ENCODE peak calls at places on chromosomes 4 and X, in eight cellular contexts. One of them, this sample, is unnamed.

GRCh38 chr4:23333946-23334878 is 555.6 kb downstream of the PPARGC1A start:
- DNase-seq in LHCN-M2: peak
- DNase-seq in activated T-helper 1 cell treated with anti-CD3 and anti-CD28 coated beads, Interleukin-2, amount 50 U/mL, for 16 hours: no peak
- DNase-seq in spleen: no peak
- DNase-seq in SK-N-DZ: no peak
- DNase-seq in lower lobe of right lung: no peak
- DNase-seq in NCI-H510A: peak
- DNase-seq in NCI-H748 treated with DMSO at 0.1 percent for 48 hours: peak
- DNase-seq in this sample: no peak

GRCh38 chrX:65586491-65586890 is 51.9 kb upstream of the LAS1L start:
- DNase-seq in LHCN-M2: peak
- DNase-seq in activated T-helper 1 cell treated with anti-CD3 and anti-CD28 coated beads, Interleukin-2, amount 50 U/mL, for 16 hours: no peak
- DNase-seq in spleen: no peak
- DNase-seq in SK-N-DZ: no peak
- DNase-seq in lower lobe of right lung: peak
- DNase-seq in NCI-H510A: no peak
- DNase-seq in NCI-H748 treated with DMSO at 0.1 percent for 48 hours: no peak
- DNase-seq in this sample: no peak

GRCh38 chrX:21493226-21493850 is 119.1 kb downstream of the CNKSR2 start:
- DNase-seq in LHCN-M2: no peak
- DNase-seq in activated T-helper 1 cell treated with anti-CD3 and anti-CD28 coated beads, Interleukin-2, amount 50 U/mL, for 16 hours: no peak
- DNase-seq in spleen: no peak
- DNase-seq in SK-N-DZ: no peak
- DNase-seq in lower lobe of right lung: no peak
- DNase-seq in NCI-H510A: no peak
- DNase-seq in NCI-H748 treated with DMSO at 0.1 percent for 48 hours: no peak
- DNase-seq in this sample: no peak

GRCh38 chrX:12138366-12139313 is at the start of gene FRMPD4:
- DNase-seq in LHCN-M2: peak
- DNase-seq in activated T-helper 1 cell treated with anti-CD3 and anti-CD28 coated beads, Interleukin-2, amount 50 U/mL, for 16 hours: no peak
- DNase-seq in spleen: peak
- DNase-seq in SK-N-DZ: no peak
- DNase-seq in lower lobe of right lung: no peak
- DNase-seq in NCI-H510A: peak
- DNase-seq in NCI-H748 treated with DMSO at 0.1 percent for 48 hours: peak
- DNase-seq in this sample: no peak

GRCh38 chr4:153916273-153916755 is 127.4 kb upstream of the SFRP2 start:
- DNase-seq in LHCN-M2: no peak
- DNase-seq in activated T-helper 1 cell treated with anti-CD3 and anti-CD28 coated beads, Interleukin-2, amount 50 U/mL, for 16 hours: no peak
- DNase-seq in spleen: no peak
- DNase-seq in SK-N-DZ: no peak
- DNase-seq in lower lobe of right lung: no peak
- DNase-seq in NCI-H510A: no peak
- DNase-seq in NCI-H748 treated with DMSO at 0.1 percent for 48 hours: no peak
- DNase-seq in this sample: no peak

GRCh38 chr4:99763635-99764101 is 53.0 kb upstream of the DAPP1 start:
- DNase-seq in LHCN-M2: peak
- DNase-seq in activated T-helper 1 cell treated with anti-CD3 and anti-CD28 coated beads, Interleukin-2, amount 50 U/mL, for 16 hours: no peak
- DNase-seq in spleen: no peak
- DNase-seq in SK-N-DZ: no peak
- DNase-seq in lower lobe of right lung: no peak
- DNase-seq in NCI-H510A: no peak
- DNase-seq in NCI-H748 treated with DMSO at 0.1 percent for 48 hours: no peak
- DNase-seq in this sample: no peak

GRCh38 chr4:4320951-4321714 is 31.1 kb downstream of the ZBTB49 start:
- DNase-seq in LHCN-M2: no peak
- DNase-seq in activated T-helper 1 cell treated with anti-CD3 and anti-CD28 coated beads, Interleukin-2, amount 50 U/mL, for 16 hours: no peak
- DNase-seq in spleen: no peak
- DNase-seq in SK-N-DZ: no peak
- DNase-seq in lower lobe of right lung: no peak
- DNase-seq in NCI-H510A: no peak
- DNase-seq in NCI-H748 treated with DMSO at 0.1 percent for 48 hours: no peak
- DNase-seq in this sample: peak

GRCh38 chr4:182749768-182750167 is 167.4 kb downstream of the DCTD start:
- DNase-seq in LHCN-M2: peak
- DNase-seq in activated T-helper 1 cell treated with anti-CD3 and anti-CD28 coated beads, Interleukin-2, amount 50 U/mL, for 16 hours: no peak
- DNase-seq in spleen: no peak
- DNase-seq in SK-N-DZ: no peak
- DNase-seq in lower lobe of right lung: no peak
- DNase-seq in NCI-H510A: peak
- DNase-seq in NCI-H748 treated with DMSO at 0.1 percent for 48 hours: peak
- DNase-seq in this sample: no peak